ENCODE peak calls at places on chromosome 7, in eight cellular contexts. K, Y, V, H, U, O, J and T are unnamed samples.

GRCh38 chr7:25858562-25859411 is 293.2 kb upstream of the NFE2L3 start:
- DNase-seq in H (peak; percentile 60), O (no peak), K (peak; percentile 21), U (no peak), Y (no peak), J (no peak), V (no peak), T (no peak)

GRCh38 chr7:151012921-151013347 is 11.4 kb downstream of the ATG9B start:
- DNase-seq in V (no peak), J (no peak), K (no peak), U (peak; percentile 49), Y (no peak), O (no peak), H (peak; percentile 68), T (peak; percentile 47)

GRCh38 chr7:6121141-6121540 is 90.0 kb downstream of the ANKRD61 start:
- DNase-seq in H (no peak), V (no peak), U (peak; percentile 33), J (no peak), K (no peak), O (no peak), Y (no peak), T (no peak)

GRCh38 chr7:14687777-14688176 is 214.8 kb downstream of the DGKB start:
- DNase-seq in U (peak; percentile 29), K (no peak), Y (no peak), O (no peak), J (no peak), V (no peak), H (no peak), T (peak; percentile 37)

GRCh38 chr7:100489824-100490223 is 6.1 kb downstream of the NYAP1 start:
- DNase-seq in U (peak; percentile 90), J (no peak), V (peak; percentile 97), H (peak; percentile 85), Y (peak; percentile 92), O (peak; percentile 38), K (peak; percentile 91), T (peak; percentile 94)

GRCh38 chr7:155618708-155619633 is 25.5 kb upstream of the RBM33 start:
- DNase-seq in H (no peak), V (no peak), Y (no peak), O (peak; percentile 73), J (no peak), K (no peak), U (no peak), T (peak; percentile 9)

GRCh38 chr7:112828696-112829095 is 38.5 kb upstream of the TMEM168 start:
- DNase-seq in J (no peak), Y (no peak), H (no peak), V (no peak), K (no peak), U (no peak), O (no peak), T (no peak)

GRCh38 chr7:31343516-31344305 is 3.2 kb upstream of the NEUROD6 start:
- DNase-seq in J (no peak), U (no peak), V (no peak), H (no peak), K (no peak), Y (no peak), O (no peak), T (no peak)

GRCh38 chr7:147245274-147245673 is 1128.7 kb downstream of the CNTNAP2 start:
- DNase-seq in U (peak; percentile 58), K (peak; percentile 31), V (no peak), J (no peak), Y (no peak), O (peak; percentile 45), H (peak; percentile 63), T (peak; percentile 58)

GRCh38 chr7:45716380-45717203 is 142.4 kb downstream of the ADCY1 start:
- DNase-seq in V (peak; percentile 31), J (peak; percentile 70), O (peak; percentile 24), H (no peak), U (no peak), K (no peak), Y (no peak), T (no peak)

GRCh38 chr7:139679731-139680594 is 97.8 kb downstream of the HIPK2 start:
- DNase-seq in U (peak; percentile 49), H (no peak), O (peak; percentile 61), Y (no peak), J (no peak), V (no peak), K (no peak), T (peak; percentile 78)

GRCh38 chr7:117169907-117170306 is 153.0 kb downstream of the WNT2 start:
- DNase-seq in Y (no peak), K (no peak), H (no peak), J (no peak), O (peak; percentile 34), V (no peak), U (peak; percentile 35), T (peak; percentile 44)

GRCh38 chr7:151008511-151009323 is 15.6 kb downstream of the ATG9B start:
- DNase-seq in K (no peak), U (peak; percentile 60), O (no peak), V (no peak), Y (no peak), H (peak; percentile 95), J (no peak), T (peak; percentile 65)

GRCh38 chr7:78642751-78643150 is 810.7 kb downstream of the MAGI2 start:
- DNase-seq in O (no peak), H (no peak), Y (no peak), K (no peak), J (no peak), V (no peak), U (no peak), T (no peak)

GRCh38 chr7:13989138-13989943 is at the start of gene ETV1:
- DNase-seq in K (peak; percentile 75), J (no peak), H (peak; percentile 88), Y (no peak), O (peak; percentile 42), U (peak; percentile 75), V (peak; percentile 72), T (peak; percentile 77)

GRCh38 chr7:82286096-82286841 is 157.3 kb downstream of the CACNA2D1 start:
- DNase-seq in O (no peak), U (no peak), Y (no peak), H (no peak), V (no peak), K (no peak), J (no peak), T (peak; percentile 21)

GRCh38 chr7:83985766-83986165 is 208.8 kb downstream of the SEMA3A start:
- DNase-seq in K (no peak), H (no peak), Y (no peak), U (no peak), V (no peak), J (no peak), O (no peak), T (no peak)

GRCh38 chr7:149433124-149433523 is 27.7 kb downstream of the ZNF777 start:
- DNase-seq in H (no peak), U (no peak), O (no peak), J (no peak), K (no peak), Y (no peak), V (no peak), T (no peak)

GRCh38 chr7:118476036-118476435 is 251.5 kb downstream of the ANKRD7 start:
- DNase-seq in H (no peak), O (no peak), Y (no peak), K (no peak), J (no peak), V (no peak), U (no peak), T (no peak)

GRCh38 chr7:63931985-63932577 is 66.6 kb upstream of the ZNF722 start:
- DNase-seq in K (no peak), O (no peak), H (no peak), V (no peak), Y (no peak), U (no peak), J (no peak), T (no peak)

GRCh38 chr7:79515358-79515757 is 61.9 kb upstream of the MAGI2 start:
- DNase-seq in J (no peak), Y (no peak), K (no peak), U (no peak), H (no peak), O (no peak), V (no peak), T (peak; percentile 23)

GRCh38 chr7:41005381-41005901 is 697.4 kb downstream of the INHBA start:
- DNase-seq in V (no peak), U (peak; percentile 84), H (no peak), J (peak; percentile 90), O (no peak), Y (peak; percentile 66), K (no peak), T (peak; percentile 88)

DNA sequence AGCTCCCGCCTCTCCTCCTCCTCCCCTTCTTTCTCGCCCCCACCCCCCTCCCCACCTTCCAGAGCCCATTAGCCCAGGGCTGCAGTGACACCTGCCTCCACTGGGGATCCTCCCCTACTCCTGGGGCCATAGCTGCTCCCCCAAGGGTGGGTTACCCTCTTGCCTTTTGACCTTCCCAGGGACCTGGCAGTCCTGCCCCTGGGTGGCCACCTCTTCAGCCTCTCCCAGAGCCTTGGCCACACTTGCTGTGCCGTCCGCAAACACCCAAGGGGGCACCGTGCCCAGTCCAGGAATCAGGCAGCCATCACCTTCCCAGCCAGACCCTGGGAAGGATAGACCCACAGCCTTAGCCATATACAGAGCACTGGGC is 19.8 kb upstream of the CLDN4 start:
- DNase-seq in K (no peak), H (peak; percentile 34), V (peak; percentile 11), U (no peak), O (peak; percentile 14), J (no peak), Y (no peak), T (no peak)
- TF ChIP-seq CTCF in K (no peak), H (no peak), V (no peak), U (no peak), O (no peak), J (no peak), Y (no peak), T (no peak)

GRCh38 chr7:503046-503574 is 16.5 kb downstream of the PDGFA start:
- DNase-seq in K (no peak), J (no peak), O (no peak), Y (no peak), V (no peak), H (no peak), U (no peak), T (no peak)
- TF ChIP-seq CTCF in K (no peak), J (no peak), O (no peak), Y (no peak), V (no peak), H (no peak), U (no peak), T (no peak)

DNA sequence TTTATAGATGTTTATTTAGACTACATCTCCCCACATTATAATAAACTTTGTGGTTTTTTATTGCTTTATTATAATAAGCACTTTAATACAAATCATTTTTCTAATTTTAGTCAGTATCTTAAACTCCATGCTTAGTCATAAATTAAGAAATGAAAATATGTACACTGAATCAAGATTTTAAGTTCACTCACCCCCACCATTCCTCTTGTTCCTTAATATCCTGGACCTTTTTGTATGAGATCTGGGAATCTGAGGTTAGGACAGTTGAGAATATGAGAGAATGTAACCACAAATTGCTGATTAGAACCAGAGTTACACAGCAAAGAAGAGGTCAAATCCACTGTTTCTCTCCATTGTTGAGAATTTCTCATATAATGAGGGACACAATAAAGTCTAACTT is 93.6 kb upstream of the WNT16 start:
- DNase-seq in K (no peak), O (no peak), J (no peak), U (no peak), V (no peak), H (no peak), Y (no peak), T (no peak)
- TF ChIP-seq CTCF in K (no peak), O (no peak), J (no peak), U (no peak), V (no peak), H (no peak), Y (no peak), T (no peak)

GRCh38 chr7:17302575-17303142 is 4.2 kb downstream of the AHR start:
- DNase-seq in H (no peak), K (no peak), Y (no peak), V (no peak), J (no peak), O (no peak), U (peak; percentile 44), T (peak; percentile 51)
- TF ChIP-seq CTCF in H (no peak), K (no peak), Y (peak; percentile 14), V (peak; percentile 38), J (peak; percentile 34), O (peak; percentile 16), U (no peak), T (no peak)